ENCODE peak calls at places on chromosomes 2 and 18, in four cellular contexts. E is fibroblast of lung, X is K562, L is HepG2. S is an unnamed sample.

GRCh38 chr2:14433946-14434495 is 198.5 kb upstream of the LRATD1 start:
- DNase-seq in E (no peak), X (no peak), L (no peak), S (no peak)

GRCh38 chr2:98253461-98254073 is 92.7 kb upstream of the CNGA3 start:
- DNase-seq in E (peak; percentile 75), X (no peak), L (no peak), S (no peak)

GRCh38 chr2:235545369-235546150 is 51.7 kb downstream of the AGAP1 start:
- DNase-seq in E (no peak), X (no peak), L (no peak), S (no peak)

GRCh38 chr18:31942301-31942998 is 478 bp downstream of the TRAPPC8 start:
- DNase-seq in E (peak; percentile 70), X (peak; percentile 65), L (no peak), S (no peak)

GRCh38 chr2:51032748-51033355 is 920 bp upstream of the NRXN1 start:
- DNase-seq in E (no peak), X (no peak), L (no peak), S (no peak)

GRCh38 chr2:96888082-96889011 is 18.5 kb upstream of the SEMA4C start:
- DNase-seq in E (no peak), X (no peak), L (no peak), S (no peak)

GRCh38 chr2:200305797-200306718 is at the start of gene SPATS2L:
- DNase-seq in E (peak; percentile 85), X (peak; percentile 22), L (peak; percentile 95), S (no peak)

GRCh38 chr2:27356056-27356381 is 545 bp downstream of the GTF3C2 start:
- DNase-seq in E (peak; percentile 52), X (peak; percentile 64), L (peak; percentile 80), S (no peak)

GRCh38 chr2:46873632-46874068 is 42.0 kb downstream of the MCFD2 start:
- DNase-seq in E (peak; percentile 97), X (peak; percentile 77), L (peak; percentile 42), S (no peak)

GRCh38 chr2:188582206-188582605 is 290.5 kb downstream of the GULP1 start:
- DNase-seq in E (no peak), X (no peak), L (no peak), S (no peak)

GRCh38 chr2:67854798-67855197 is 208.0 kb downstream of the C1D start:
- DNase-seq in E (no peak), X (peak; percentile 14), L (no peak), S (no peak)

GRCh38 chr2:240519396-240520142 is 38.2 kb downstream of the ANKMY1 start:
- DNase-seq in E (peak; percentile 15), X (no peak), L (no peak), S (no peak)

GRCh38 chr2:166792808-166793207 is 95.5 kb upstream of the XIRP2 start:
- DNase-seq in E (no peak), X (no peak), L (no peak), S (no peak)

GRCh38 chr2:22355816-22356433 is 1029.1 kb upstream of the KLHL29 start:
- DNase-seq in E (no peak), X (peak; percentile 42), L (peak; percentile 33), S (peak; percentile 10)

GRCh38 chr18:46350598-46351172 is 246.5 kb downstream of the HAUS1 start:
- DNase-seq in E (no peak), X (no peak), L (no peak), S (no peak)

GRCh38 chr18:3323900-3324299 is 62.0 kb downstream of the MYL12B start:
- DNase-seq in E (peak; percentile 62), X (peak; percentile 46), L (no peak), S (no peak)

GRCh38 chr2:239160226-239161143 is 240.3 kb downstream of the HDAC4 start:
- DNase-seq in E (no peak), X (no peak), L (no peak), S (no peak)

GRCh38 chr2:68719912-68720311 is 14.7 kb upstream of the ARHGAP25 start:
- DNase-seq in E (no peak), X (no peak), L (no peak), S (no peak)

GRCh38 chr18:43195421-43195820 is 79.9 kb upstream of the RIT2 start:
- DNase-seq in E (no peak), X (no peak), L (no peak), S (no peak)

GRCh38 chr2:221521261-221521845 is 50.8 kb downstream of the EPHA4 start:
- DNase-seq in E (no peak), X (no peak), L (no peak), S (no peak)

GRCh38 chr18:3441290-3441689 is 8.7 kb upstream of the TGIF1 start:
- DNase-seq in E (no peak), X (peak; percentile 43), L (peak; percentile 41), S (no peak)

GRCh38 chr2:98869868-98870267 is 66.2 kb downstream of the CRACDL start:
- DNase-seq in E (no peak), X (no peak), L (no peak), S (no peak)

GRCh38 chr2:148568597-148568996 is 76.0 kb upstream of the EPC2 start:
- DNase-seq in E (no peak), X (no peak), L (no peak), S (no peak)

GRCh38 chr2:233597522-233597921 is 19.9 kb upstream of the UGT1A8 start:
- DNase-seq in E (no peak), X (no peak), L (no peak), S (no peak)

GRCh38 chr2:234020332-234020731 is 30.2 kb upstream of the SPP2 start:
- DNase-seq in E (no peak), X (no peak), L (no peak), S (no peak)

GRCh38 chr2:72293620-72294019 is 146.0 kb upstream of the CYP26B1 start:
- DNase-seq in E (peak; percentile 37), X (no peak), L (no peak), S (no peak)

GRCh38 chr2:212539145-212539880 is 711 bp upstream of the ERBB4 start:
- DNase-seq in E (peak; percentile 23), X (peak; percentile 7), L (no peak), S (no peak)

GRCh38 chr18:74510770-74511095 is 14.6 kb downstream of the CNDP2 start:
- DNase-seq in E (no peak), X (no peak), L (no peak), S (no peak)

GRCh38 chr2:230762317-230762896 is 49.8 kb downstream of the CAB39 start:
- DNase-seq in E (no peak), X (peak; percentile 25), L (peak; percentile 65), S (no peak)

GRCh38 chr18:78918707-78919106 is 60.9 kb upstream of the SALL3 start:
- DNase-seq in E (no peak), X (no peak), L (no peak), S (no peak)

GRCh38 chr2:77228379-77228778 is 293.8 kb downstream of the LRRTM4 start:
- DNase-seq in E (peak; percentile 25), X (no peak), L (no peak), S (peak; percentile 37)

GRCh38 chr18:2805970-2806943 is 40.5 kb upstream of the EMILIN2 start:
- DNase-seq in E (peak; percentile 39), X (no peak), L (no peak), S (no peak)

GRCh38 chr2:214987261-214987660 is 151.2 kb downstream of the ABCA12 start:
- DNase-seq in E (peak; percentile 36), X (no peak), L (no peak), S (no peak)

DNA sequence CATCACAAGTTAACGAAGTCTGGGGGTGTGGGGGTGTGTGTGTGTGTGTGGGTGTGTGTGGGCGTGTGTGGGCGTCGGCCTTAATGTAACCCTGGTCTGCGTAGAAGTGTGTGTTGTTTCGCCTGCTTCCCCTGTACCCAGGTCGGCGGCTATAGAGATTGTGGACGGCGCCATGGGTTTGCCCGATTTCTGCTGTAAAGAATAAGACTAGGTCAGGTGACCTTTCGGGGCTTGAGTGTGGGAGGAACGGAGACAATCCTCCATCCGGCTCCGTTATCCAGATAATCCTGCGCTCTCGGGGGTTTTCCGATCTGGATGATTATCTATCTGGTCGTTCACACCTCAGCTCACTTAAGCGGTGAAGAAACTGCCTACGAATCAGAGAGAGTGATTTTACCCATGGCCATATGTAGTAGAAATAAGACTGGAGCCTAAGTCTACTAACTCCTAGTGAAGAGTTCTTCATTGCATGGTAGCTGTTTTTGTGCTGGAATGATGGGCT is 543 bp downstream of the HADHB start:
- DNase-seq in E (peak; percentile 25), X (peak; percentile 15), L (peak; percentile 44), S (no peak)
- H3K27ac ChIP-seq in E (peak overlapping the region; percentile 88), X (peak overlapping the region; percentile 95), L (peak overlapping the region; percentile 91), S (no peak overlapping the region)

DNA sequence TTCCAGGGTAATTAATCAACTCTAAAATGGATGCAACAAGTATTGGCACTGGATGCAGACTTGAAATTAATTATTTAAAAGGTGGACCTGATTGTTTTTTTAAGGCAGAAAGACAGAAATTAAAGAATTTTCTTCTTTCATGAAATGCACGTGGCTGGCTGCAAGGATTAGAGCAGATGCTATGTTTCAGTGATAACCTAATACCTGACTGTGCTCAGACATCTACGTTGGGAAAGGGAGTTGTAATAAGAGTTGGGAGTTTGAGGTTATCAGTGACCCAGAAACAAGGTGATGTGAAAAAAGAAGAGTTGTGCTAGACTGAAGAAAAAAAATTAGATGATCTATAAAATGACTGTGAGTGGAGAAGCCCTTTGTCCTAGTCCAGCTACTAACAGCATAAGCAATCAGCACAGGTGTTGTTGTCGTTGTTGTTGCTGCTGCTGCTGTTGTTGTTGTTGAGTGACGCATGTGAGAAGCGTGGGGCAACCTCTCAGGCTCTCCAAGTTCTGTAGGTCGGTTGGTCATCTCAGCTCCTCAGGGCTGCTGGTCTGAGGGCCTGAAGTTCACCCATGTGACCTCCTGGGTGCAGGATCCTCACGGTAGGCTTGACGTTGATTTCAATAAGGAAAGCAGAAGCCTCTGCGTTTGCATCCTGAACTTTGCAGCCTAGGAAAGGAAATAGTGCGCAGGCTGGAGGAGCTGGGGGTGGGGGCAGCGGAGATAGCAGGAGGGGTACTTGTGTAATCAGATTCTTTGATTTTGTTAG is 7.6 kb downstream of the POU3F3 start:
- DNase-seq in E (no peak), X (no peak), L (no peak), S (no peak)
- TF ChIP-seq EZH2 in E (peak; percentile 32), X (no peak), L (no peak), S (no peak)

GRCh38 chr18:69222089-69222488 is 178.6 kb upstream of the DOK6 start:
- DNase-seq in E (no peak), X (no peak), L (no peak), S (no peak)
- H3K4me3 ChIP-seq in E (no peak overlapping the region), X (no peak overlapping the region), L (no peak overlapping the region), S (no peak overlapping the region)

GRCh38 chr18:11081009-11081532 is 68.3 kb downstream of the PIEZO2 start:
- DNase-seq in E (peak; percentile 15), X (no peak), L (no peak), S (no peak)

GRCh38 chr18:11072632-11073031 is 76.7 kb downstream of the PIEZO2 start:
- DNase-seq in E (no peak), X (no peak), L (no peak), S (no peak)

GRCh38 chr18:11078491-11078890 is 70.9 kb downstream of the PIEZO2 start:
- DNase-seq in E (peak; percentile 27), X (no peak), L (no peak), S (no peak)

GRCh38 chr18:11074879-11075278 is 74.5 kb downstream of the PIEZO2 start:
- DNase-seq in E (no peak), X (no peak), L (no peak), S (no peak)

DNA sequence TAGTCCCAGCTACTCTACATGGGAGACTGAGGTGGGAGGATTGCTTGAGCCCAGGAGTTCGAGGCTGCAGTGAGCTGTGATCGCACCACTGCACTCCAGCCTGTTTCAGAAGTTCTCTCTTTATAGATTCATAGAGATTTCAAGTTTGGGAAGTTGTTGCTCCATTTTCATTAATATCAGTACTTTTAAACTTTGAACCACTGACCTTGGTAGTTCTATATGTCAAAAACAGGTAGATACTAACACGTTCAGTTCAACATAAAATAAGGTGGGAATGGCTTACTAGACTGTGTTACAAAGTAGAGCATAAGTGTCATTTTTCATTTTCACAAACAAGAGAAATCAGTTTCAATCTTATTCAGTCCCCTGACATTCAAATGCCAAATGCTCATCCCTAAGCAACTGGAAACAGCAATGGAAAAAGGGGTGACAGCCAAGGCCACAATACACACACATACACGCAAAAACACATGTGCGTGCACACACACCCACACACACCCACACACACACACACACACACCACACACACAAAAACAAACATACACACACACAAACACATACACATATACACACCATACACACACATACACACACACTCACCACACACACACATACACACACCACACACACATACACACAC is 71.7 kb downstream of the PIEZO2 start:
- DNase-seq in E (no peak), X (no peak), L (no peak), S (no peak)
- H3K27ac ChIP-seq in E (no peak overlapping the region), X (no peak overlapping the region), L (no peak overlapping the region), S (no peak overlapping the region)

S was measured in SK-N-MC.